ENCODE peak calls at places on chromosomes 3 and 15, in five cellular contexts. T is Panc1, F is K562, V is suprapubic skin, M is breast epithelium. O is an unnamed sample.

GRCh38 chr3:122502139-122502538 is 12.6 kb downstream of the KPNA1 start:
- DNase-seq in T (no peak), F (peak; percentile 19), V (no peak), M (no peak), O (no peak)

GRCh38 chr3:21326704-21327103 is 424.3 kb downstream of the ZNF385D start:
- DNase-seq in T (no peak), F (no peak), V (no peak), M (no peak), O (no peak)

GRCh38 chr3:144775581-144775980 is 804.0 kb downstream of the DIPK2A start:
- DNase-seq in T (no peak), F (no peak), V (no peak), M (no peak), O (no peak)

GRCh38 chr15:100113351-100114075 is 228.3 kb downstream of the ADAMTS17 start:
- DNase-seq in T (no peak), F (no peak), V (no peak), M (no peak), O (no peak)

GRCh38 chr3:99839613-99840012 is 22.0 kb downstream of the CMSS1 start:
- DNase-seq in T (no peak), F (no peak), V (no peak), M (no peak), O (no peak)

GRCh38 chr15:97840501-97840900 is 120.0 kb upstream of the ARRDC4 start:
- DNase-seq in T (no peak), F (no peak), V (no peak), M (no peak), O (no peak)

GRCh38 chr3:155957412-155957880 is 87.0 kb downstream of the GMPS start:
- DNase-seq in T (no peak), F (no peak), V (no peak), M (no peak), O (no peak)

GRCh38 chr3:73207946-73208345 is 146.5 kb downstream of the EBLN2 start:
- DNase-seq in T (no peak), F (no peak), V (no peak), M (no peak), O (no peak)

GRCh38 chr3:148184798-148185197 is 512.9 kb upstream of the AGTR1 start:
- DNase-seq in T (no peak), F (no peak), V (no peak), M (no peak), O (no peak)

GRCh38 chr3:159941043-159941994 is 47.3 kb upstream of the IL12A start:
- DNase-seq in T (no peak), F (no peak), V (no peak), M (no peak), O (no peak)

GRCh38 chr15:68640791-68641331 is 62.1 kb downstream of the CORO2B start:
- DNase-seq in T (no peak), F (no peak), V (no peak), M (peak; percentile 81), O (no peak)

GRCh38 chr15:70442616-70443321 is 320.6 kb downstream of the UACA start:
- DNase-seq in T (no peak), F (no peak), V (no peak), M (no peak), O (no peak)

GRCh38 chr15:90489944-90490343 is 39.8 kb upstream of the CRTC3 start:
- DNase-seq in T (no peak), F (no peak), V (no peak), M (no peak), O (no peak)

GRCh38 chr3:195221876-195222617 is 48.9 kb downstream of the XXYLT1 start:
- DNase-seq in T (no peak), F (no peak), V (peak; percentile 74), M (no peak), O (no peak)

GRCh38 chr3:147843331-147843730 is 434.2 kb downstream of the ZIC1 start:
- DNase-seq in T (no peak), F (no peak), V (no peak), M (no peak), O (no peak)

GRCh38 chr3:29335438-29335837 is 54.6 kb downstream of the RBMS3 start:
- DNase-seq in T (no peak), F (no peak), V (peak; percentile 81), M (peak; percentile 64), O (peak; percentile 72)

GRCh38 chr15:63019539-63020109 is 22.9 kb upstream of the TPM1 start:
- DNase-seq in T (peak; percentile 61), F (no peak), V (no peak), M (peak; percentile 89), O (peak; percentile 69)

GRCh38 chr3:156676467-156677119 is 2.2 kb downstream of the TIPARP start:
- DNase-seq in T (no peak), F (no peak), V (no peak), M (no peak), O (no peak)

GRCh38 chr3:129234441-129234840 is 15.0 kb upstream of the COPG1 start:
- DNase-seq in T (no peak), F (no peak), V (no peak), M (no peak), O (no peak)

GRCh38 chr15:33194237-33194636 is 277 bp downstream of the FMN1 start:
- DNase-seq in T (no peak), F (peak; percentile 9), V (no peak), M (no peak), O (no peak)

GRCh38 chr3:108175352-108175751 is 46.9 kb downstream of the IFT57 start:
- DNase-seq in T (no peak), F (no peak), V (no peak), M (no peak), O (no peak)

GRCh38 chr3:186997061-186998054 is 67.0 kb downstream of the ST6GAL1 start:
- DNase-seq in T (no peak), F (peak; percentile 37), V (peak; percentile 29), M (no peak), O (no peak)

GRCh38 chr3:194561306-194561974 is 71.8 kb downstream of the TMEM44 start:
- DNase-seq in T (no peak), F (peak; percentile 41), V (no peak), M (no peak), O (no peak)

GRCh38 chr3:87173071-87173470 is 54.0 kb upstream of the CHMP2B start:
- DNase-seq in T (no peak), F (no peak), V (no peak), M (no peak), O (no peak)

GRCh38 chr3:46856576-46857471 is 6.4 kb downstream of the MYL3 start:
- DNase-seq in T (no peak), F (no peak), V (peak; percentile 59), M (no peak), O (no peak)

GRCh38 chr3:49924683-49925082 is 4.9 kb downstream of the MON1A start:
- DNase-seq in T (no peak), F (peak; percentile 29), V (no peak), M (no peak), O (no peak)

GRCh38 chr15:79169531-79170123 is 79.0 kb upstream of the RASGRF1 start:
- DNase-seq in T (no peak), F (no peak), V (no peak), M (no peak), O (no peak)

GRCh38 chr3:148078659-148079058 is 619.0 kb upstream of the AGTR1 start:
- DNase-seq in T (no peak), F (no peak), V (no peak), M (no peak), O (no peak)

GRCh38 chr3:107650788-107651187 is 128.0 kb downstream of the BBX start:
- DNase-seq in T (no peak), F (no peak), V (no peak), M (no peak), O (no peak)

GRCh38 chr15:89364741-89365450 is 30.3 kb upstream of the POLG start:
- DNase-seq in T (no peak), F (no peak), V (no peak), M (no peak), O (no peak)

GRCh38 chr3:153291052-153291689 is 129.1 kb downstream of the RAP2B start:
- DNase-seq in T (no peak), F (peak; percentile 25), V (no peak), M (no peak), O (no peak)

GRCh38 chr15:59812185-59812870 is 123.2 kb upstream of the BNIP2 start:
- DNase-seq in T (no peak), F (no peak), V (no peak), M (no peak), O (no peak)

GRCh38 chr15:42419369-42419768 is 60.1 kb downstream of the CAPN3 start:
- DNase-seq in T (no peak), F (no peak), V (no peak), M (no peak), O (no peak)

GRCh38 chr15:42408178-42408577 is 48.9 kb downstream of the CAPN3 start:
- DNase-seq in T (no peak), F (no peak), V (no peak), M (no peak), O (no peak)

GRCh38 chr15:42411884-42412283 is 52.6 kb downstream of the CAPN3 start:
- DNase-seq in T (no peak), F (no peak), V (no peak), M (no peak), O (no peak)

GRCh38 chr15:42409011-42409410 is 49.7 kb downstream of the CAPN3 start:
- DNase-seq in T (no peak), F (no peak), V (no peak), M (no peak), O (no peak)

DNA sequence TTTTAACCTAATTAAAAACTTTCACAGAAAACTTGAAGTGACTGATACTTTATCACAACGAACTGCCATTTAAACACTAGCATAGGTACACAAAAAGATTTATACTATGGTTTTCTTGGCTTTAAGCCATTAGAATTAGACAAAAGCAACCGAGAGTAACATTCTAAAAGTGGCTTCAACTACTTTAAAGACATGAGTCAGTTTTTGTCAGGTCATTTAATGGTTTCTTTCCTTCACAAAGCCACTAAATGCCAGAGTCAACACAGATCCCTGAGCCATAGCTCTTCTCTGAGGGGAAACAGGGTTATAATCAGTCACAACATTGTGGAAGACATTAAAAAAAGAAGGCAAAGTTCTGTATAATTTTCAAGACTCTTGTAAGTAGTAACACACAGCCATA is 54.6 kb downstream of the CAPN3 start:
- DNase-seq in T (no peak), F (no peak), V (no peak), M (no peak), O (no peak)
- H3K36me3 ChIP-seq in T (peaks cover 3% of the 10 kb centered on the region), F (peaks cover 38% of the 10 kb centered on the region), V (peaks cover 87% of the 10 kb centered on the region), M (peaks cover 19% of the 10 kb centered on the region), O (peaks cover 94% of the 10 kb centered on the region)

GRCh38 chr3:126056681-126057546 is 27.0 kb downstream of the SLC41A3 start:
- DNase-seq in T (no peak), F (peak; percentile 27), V (no peak), M (no peak), O (no peak)
- TF ChIP-seq POLR2AphosphoS5 in T (no peak), F (no peak), V (no peak), M (no peak), O (no peak)

GRCh38 chr15:23690015-23690414 is 2.9 kb upstream of the NDN start:
- DNase-seq in T (no peak), F (no peak), V (no peak), M (no peak), O (no peak)

GRCh38 chr15:23690450-23690852 is 3.3 kb upstream of the NDN start:
- DNase-seq in T (no peak), F (no peak), V (no peak), M (peak; percentile 21), O (peak; percentile 40)

GRCh38 chr15:23695282-23695681 is 8.2 kb upstream of the NDN start:
- DNase-seq in T (no peak), F (no peak), V (no peak), M (no peak), O (no peak)

GRCh38 chr15:23694592-23694991 is 7.5 kb upstream of the NDN start:
- DNase-seq in T (no peak), F (no peak), V (no peak), M (no peak), O (no peak)
- H3K36me3 ChIP-seq in T (no peaks in the 10 kb centered on the region), F (no peaks in the 10 kb centered on the region), V (no peaks in the 10 kb centered on the region), M (no peaks in the 10 kb centered on the region), O (no peaks in the 10 kb centered on the region)

GRCh38 chr15:65054333-65055200 is 9.4 kb downstream of the SLC51B start:
- DNase-seq in T (no peak), F (peak; percentile 79), V (no peak), M (peak; percentile 52), O (peak; percentile 80)
- TF ChIP-seq POLR2AphosphoS5 in T (no peak), F (no peak), V (no peak), M (no peak), O (no peak)

O was measured in stomach.